ENCODE peak calls at places on chromosomes 11 and 22, in eight cellular contexts. C is ACHN; I is T follicular helper cell; O is T-helper 2 cell; T is CD8-positive, alpha-beta T cell; A is foreskin melanocyte; X is dermis microvascular lymphatic vessel endothelial cell; G is AG09309. V is an unnamed sample.
A peak's percentile ranks its signal among the peaks of the same experiment; 100 is the strongest.

GRCh38 chr22:46031066-46031465 is 54.1 kb upstream of the WNT7B start:
- DNase-seq in O (no peak), A (no peak), I (no peak), X (no peak), C (no peak), T (no peak), G (no peak), V (no peak)

GRCh38 chr22:23386822-23387580 is 193.1 kb downstream of the IGLL1 start:
- DNase-seq in X (no peak), T (no peak), A (no peak), G (no peak), I (no peak), C (no peak), O (no peak), V (no peak)

GRCh38 chr11:122646549-122647340 is 8.8 kb upstream of the UBASH3B start:
- DNase-seq in C (no peak), I (no peak), A (no peak), G (no peak), O (no peak), T (no peak), X (no peak), V (no peak)

GRCh38 chr22:37044634-37045625 is 6.6 kb upstream of the KCTD17 start:
- DNase-seq in C (peak; percentile 24), X (no peak), I (no peak), O (no peak), A (no peak), G (no peak), T (no peak), V (no peak)

GRCh38 chr22:40932396-40932795 is 18.8 kb upstream of the RBX1 start:
- DNase-seq in O (no peak), I (no peak), A (no peak), T (no peak), G (no peak), C (no peak), X (no peak), V (no peak)

GRCh38 chr11:77636738-77637344 is 753 bp downstream of the CLNS1A start:
- DNase-seq in G (no peak), I (no peak), O (no peak), X (no peak), C (no peak), A (no peak), T (no peak), V (no peak)

GRCh38 chr11:36008576-36008975 is 64.7 kb downstream of the LDLRAD3 start:
- DNase-seq in O (no peak), X (peak; percentile 79), I (no peak), A (peak; percentile 74), G (no peak), C (no peak), T (no peak), V (no peak)

GRCh38 chr11:67436459-67437081 is 912 bp downstream of the PTPRCAP start:
- DNase-seq in T (peak; percentile 64), G (no peak), O (peak; percentile 47), X (no peak), A (no peak), C (no peak), I (no peak), V (no peak)

GRCh38 chr11:83004855-83005556 is 66.7 kb downstream of the RAB30 start:
- DNase-seq in G (no peak), O (no peak), A (no peak), C (no peak), I (no peak), T (no peak), X (no peak), V (no peak)

GRCh38 chr11:116829525-116830183 is at the start of gene APOC3:
- DNase-seq in A (no peak), T (no peak), C (no peak), I (no peak), O (no peak), G (no peak), X (no peak), V (no peak)

GRCh38 chr11:72067676-72068075 is 12.7 kb downstream of the NUMA1 start:
- DNase-seq in O (no peak), C (no peak), I (no peak), G (no peak), A (no peak), X (no peak), T (no peak), V (no peak)

GRCh38 chr11:61930936-61931335 is 13.6 kb upstream of the RAB3IL1 start:
- DNase-seq in A (no peak), O (no peak), T (no peak), G (no peak), X (no peak), I (no peak), C (no peak), V (no peak)

GRCh38 chr11:10164621-10165020 is 129.4 kb downstream of the SBF2 start:
- DNase-seq in O (no peak), G (no peak), I (no peak), A (peak; percentile 84), X (no peak), C (no peak), T (no peak), V (no peak)

GRCh38 chr11:94059065-94059464 is 37.9 kb downstream of the HEPHL1 start:
- DNase-seq in T (no peak), A (no peak), I (no peak), C (no peak), X (no peak), G (no peak), O (no peak), V (no peak)